ENCODE peak calls at places on chromosomes 2 and 18, in ten cellular contexts. One of them, this sample, is unnamed.
A peak's percentile ranks its signal among the peaks of the same experiment; 100 is the strongest.

GRCh38 chr2:10790228-10790973 is 22.2 kb downstream of the PDIA6 start:
- DNase-seq in glutamatergic neuron: no peak
- DNase-seq in HepG2: no peak
- DNase-seq in NCI-H446 treated with DMSO at 0.1 percent for 48 hours: no peak
- DNase-seq in RPMI8226: peak; percentile 61
- DNase-seq in NCI-H460: no peak
- DNase-seq in Peyer's patch: no peak
- DNase-seq in NCI-H2081: no peak
- DNase-seq in osteocyte: no peak
- DNase-seq in HT1080: no peak
- DNase-seq in this sample: no peak

GRCh38 chr18:48777026-48777736 is 173.6 kb downstream of the SMAD7 start:
- DNase-seq in HT1080: peak; percentile 62
- DNase-seq in NCI-H2081: no peak
- DNase-seq in HepG2: peak; percentile 44
- DNase-seq in Peyer's patch: peak; percentile 82
- DNase-seq in osteocyte: no peak
- DNase-seq in NCI-H446 treated with DMSO at 0.1 percent for 48 hours: no peak
- DNase-seq in NCI-H460: peak; percentile 14
- DNase-seq in glutamatergic neuron: peak; percentile 77
- DNase-seq in RPMI8226: peak; percentile 80
- DNase-seq in this sample: peak; percentile 65

GRCh38 chr2:210617732-210618330 is 61.4 kb downstream of the CPS1 start:
- DNase-seq in HT1080: peak; percentile 33
- DNase-seq in NCI-H460: peak; percentile 46
- DNase-seq in NCI-H446 treated with DMSO at 0.1 percent for 48 hours: peak; percentile 41
- DNase-seq in RPMI8226: peak; percentile 50
- DNase-seq in osteocyte: no peak
- DNase-seq in HepG2: peak; percentile 64
- DNase-seq in NCI-H2081: peak; percentile 63
- DNase-seq in Peyer's patch: no peak
- DNase-seq in glutamatergic neuron: no peak
- DNase-seq in this sample: peak; percentile 24

GRCh38 chr18:79528296-79528695 is 132.6 kb downstream of the NFATC1 start:
- DNase-seq in Peyer's patch: peak; percentile 24
- DNase-seq in RPMI8226: no peak
- DNase-seq in glutamatergic neuron: peak; percentile 9
- DNase-seq in NCI-H446 treated with DMSO at 0.1 percent for 48 hours: no peak
- DNase-seq in NCI-H460: no peak
- DNase-seq in HepG2: no peak
- DNase-seq in NCI-H2081: no peak
- DNase-seq in HT1080: no peak
- DNase-seq in osteocyte: no peak
- DNase-seq in this sample: no peak

GRCh38 chr2:121238828-121239227 is 46.2 kb downstream of the TFCP2L1 start:
- DNase-seq in RPMI8226: no peak
- DNase-seq in NCI-H446 treated with DMSO at 0.1 percent for 48 hours: no peak
- DNase-seq in osteocyte: no peak
- DNase-seq in HepG2: no peak
- DNase-seq in NCI-H2081: no peak
- DNase-seq in glutamatergic neuron: no peak
- DNase-seq in HT1080: no peak
- DNase-seq in NCI-H460: no peak
- DNase-seq in Peyer's patch: no peak
- DNase-seq in this sample: no peak

GRCh38 chr2:114400890-114401289 is 41.6 kb upstream of the DPP10 start:
- DNase-seq in RPMI8226: no peak
- DNase-seq in HT1080: no peak
- DNase-seq in glutamatergic neuron: no peak
- DNase-seq in NCI-H460: no peak
- DNase-seq in Peyer's patch: no peak
- DNase-seq in HepG2: no peak
- DNase-seq in osteocyte: no peak
- DNase-seq in NCI-H446 treated with DMSO at 0.1 percent for 48 hours: no peak
- DNase-seq in NCI-H2081: no peak
- DNase-seq in this sample: no peak

GRCh38 chr2:120570546-120570945 is 165.1 kb upstream of the GLI2 start:
- DNase-seq in osteocyte: no peak
- DNase-seq in NCI-H2081: no peak
- DNase-seq in HT1080: no peak
- DNase-seq in NCI-H446 treated with DMSO at 0.1 percent for 48 hours: no peak
- DNase-seq in glutamatergic neuron: no peak
- DNase-seq in HepG2: no peak
- DNase-seq in RPMI8226: no peak
- DNase-seq in Peyer's patch: no peak
- DNase-seq in NCI-H460: no peak
- DNase-seq in this sample: no peak

GRCh38 chr18:13688191-13689136 is 37.9 kb downstream of the FAM210A start:
- DNase-seq in HT1080: no peak
- DNase-seq in NCI-H460: no peak
- DNase-seq in glutamatergic neuron: no peak
- DNase-seq in RPMI8226: no peak
- DNase-seq in HepG2: no peak
- DNase-seq in osteocyte: no peak
- DNase-seq in NCI-H446 treated with DMSO at 0.1 percent for 48 hours: no peak
- DNase-seq in NCI-H2081: no peak
- DNase-seq in Peyer's patch: no peak
- DNase-seq in this sample: no peak

GRCh38 chr18:39935598-39935997 is 2019.4 kb upstream of the PIK3C3 start:
- DNase-seq in Peyer's patch: no peak
- DNase-seq in HepG2: no peak
- DNase-seq in glutamatergic neuron: no peak
- DNase-seq in RPMI8226: no peak
- DNase-seq in NCI-H460: no peak
- DNase-seq in HT1080: peak; percentile 3
- DNase-seq in NCI-H2081: no peak
- DNase-seq in osteocyte: no peak
- DNase-seq in NCI-H446 treated with DMSO at 0.1 percent for 48 hours: no peak
- DNase-seq in this sample: peak; percentile 79

GRCh38 chr18:13577091-13577697 is 149.2 kb downstream of the FAM210A start:
- DNase-seq in NCI-H460: no peak
- DNase-seq in NCI-H2081: no peak
- DNase-seq in RPMI8226: no peak
- DNase-seq in NCI-H446 treated with DMSO at 0.1 percent for 48 hours: no peak
- DNase-seq in HepG2: no peak
- DNase-seq in HT1080: peak; percentile 47
- DNase-seq in osteocyte: peak; percentile 42
- DNase-seq in Peyer's patch: no peak
- DNase-seq in glutamatergic neuron: no peak
- DNase-seq in this sample: no peak

GRCh38 chr2:203805485-203805838 is 62.1 kb upstream of the CTLA4 start:
- DNase-seq in RPMI8226: no peak
- DNase-seq in NCI-H446 treated with DMSO at 0.1 percent for 48 hours: no peak
- DNase-seq in osteocyte: no peak
- DNase-seq in NCI-H2081: no peak
- DNase-seq in HepG2: no peak
- DNase-seq in HT1080: no peak
- DNase-seq in Peyer's patch: no peak
- DNase-seq in NCI-H460: no peak
- DNase-seq in glutamatergic neuron: no peak
- DNase-seq in this sample: no peak

GRCh38 chr2:67215214-67215613 is 181.9 kb upstream of the ETAA1 start:
- DNase-seq in NCI-H446 treated with DMSO at 0.1 percent for 48 hours: peak; percentile 11
- DNase-seq in glutamatergic neuron: peak; percentile 77
- DNase-seq in Peyer's patch: no peak
- DNase-seq in NCI-H460: no peak
- DNase-seq in HT1080: peak; percentile 77
- DNase-seq in RPMI8226: peak; percentile 8
- DNase-seq in osteocyte: no peak
- DNase-seq in HepG2: peak; percentile 35
- DNase-seq in NCI-H2081: peak; percentile 2
- DNase-seq in this sample: peak; percentile 73

GRCh38 chr2:121133551-121134319 is 151.3 kb downstream of the TFCP2L1 start:
- DNase-seq in osteocyte: no peak
- DNase-seq in NCI-H2081: no peak
- DNase-seq in Peyer's patch: no peak
- DNase-seq in glutamatergic neuron: no peak
- DNase-seq in NCI-H460: no peak
- DNase-seq in NCI-H446 treated with DMSO at 0.1 percent for 48 hours: no peak
- DNase-seq in HepG2: no peak
- DNase-seq in HT1080: no peak
- DNase-seq in RPMI8226: no peak
- DNase-seq in this sample: no peak

GRCh38 chr2:138023298-138023697 is 59.0 kb downstream of the HNMT start:
- DNase-seq in Peyer's patch: no peak
- DNase-seq in osteocyte: no peak
- DNase-seq in HepG2: no peak
- DNase-seq in RPMI8226: no peak
- DNase-seq in NCI-H460: no peak
- DNase-seq in NCI-H2081: no peak
- DNase-seq in HT1080: no peak
- DNase-seq in NCI-H446 treated with DMSO at 0.1 percent for 48 hours: peak; percentile 41
- DNase-seq in glutamatergic neuron: no peak
- DNase-seq in this sample: peak; percentile 72

GRCh38 chr2:71502941-71503738 is 49.8 kb downstream of the DYSF start:
- DNase-seq in osteocyte: no peak
- DNase-seq in glutamatergic neuron: no peak
- DNase-seq in HT1080: no peak
- DNase-seq in NCI-H2081: no peak
- DNase-seq in NCI-H446 treated with DMSO at 0.1 percent for 48 hours: no peak
- DNase-seq in Peyer's patch: peak; percentile 29
- DNase-seq in RPMI8226: no peak
- DNase-seq in HepG2: no peak
- DNase-seq in NCI-H460: no peak
- DNase-seq in this sample: no peak

GRCh38 chr2:10901565-10901964 is 10.2 kb upstream of the KCNF1 start:
- DNase-seq in NCI-H446 treated with DMSO at 0.1 percent for 48 hours: no peak
- DNase-seq in RPMI8226: no peak
- DNase-seq in HT1080: no peak
- DNase-seq in NCI-H2081: no peak
- DNase-seq in glutamatergic neuron: peak; percentile 52
- DNase-seq in Peyer's patch: no peak
- DNase-seq in osteocyte: no peak
- DNase-seq in HepG2: no peak
- DNase-seq in NCI-H460: no peak
- DNase-seq in this sample: no peak

GRCh38 chr2:180359522-180360282 is 352.6 kb upstream of the CWC22 start:
- DNase-seq in Peyer's patch: no peak
- DNase-seq in NCI-H446 treated with DMSO at 0.1 percent for 48 hours: no peak
- DNase-seq in HepG2: no peak
- DNase-seq in osteocyte: no peak
- DNase-seq in glutamatergic neuron: no peak
- DNase-seq in NCI-H460: no peak
- DNase-seq in HT1080: no peak
- DNase-seq in RPMI8226: peak; percentile 85
- DNase-seq in NCI-H2081: no peak
- DNase-seq in this sample: no peak

GRCh38 chr2:32931945-32932709 is 14.6 kb upstream of the LTBP1 start:
- DNase-seq in RPMI8226: no peak
- DNase-seq in Peyer's patch: no peak
- DNase-seq in HT1080: no peak
- DNase-seq in NCI-H460: no peak
- DNase-seq in HepG2: no peak
- DNase-seq in glutamatergic neuron: no peak
- DNase-seq in osteocyte: no peak
- DNase-seq in NCI-H446 treated with DMSO at 0.1 percent for 48 hours: peak; percentile 23
- DNase-seq in NCI-H2081: no peak
- DNase-seq in this sample: no peak

GRCh38 chr2:201996681-201997254 is 36.9 kb upstream of the FZD7 start:
- DNase-seq in RPMI8226: no peak
- DNase-seq in glutamatergic neuron: no peak
- DNase-seq in HT1080: no peak
- DNase-seq in Peyer's patch: no peak
- DNase-seq in NCI-H2081: no peak
- DNase-seq in HepG2: no peak
- DNase-seq in osteocyte: no peak
- DNase-seq in NCI-H446 treated with DMSO at 0.1 percent for 48 hours: no peak
- DNase-seq in NCI-H460: no peak
- DNase-seq in this sample: no peak

GRCh38 chr2:213156682-213157081 is 5.3 kb upstream of the IKZF2 start:
- DNase-seq in HepG2: no peak
- DNase-seq in NCI-H460: no peak
- DNase-seq in osteocyte: no peak
- DNase-seq in Peyer's patch: no peak
- DNase-seq in HT1080: no peak
- DNase-seq in NCI-H2081: no peak
- DNase-seq in NCI-H446 treated with DMSO at 0.1 percent for 48 hours: no peak
- DNase-seq in glutamatergic neuron: no peak
- DNase-seq in RPMI8226: no peak
- DNase-seq in this sample: no peak